ENCODE peak calls at places on chromosomes 1 and 21, in five cellular contexts. Q, O, K, E and B are unnamed samples.

GRCh38 chr1:23555949-23556640 is 3.2 kb downstream of the ID3 start:
- DNase-seq in Q (peak), O (peak), E (peak), K (peak), B (peak)

GRCh38 chr1:156146006-156146748 is 7.2 kb upstream of the SEMA4A start:
- DNase-seq in K (peak), E (peak), O (peak), Q (no peak), B (peak)

GRCh38 chr1:116664366-116664983 is 3.1 kb downstream of the IGSF3 start:
- DNase-seq in E (no peak), K (no peak), O (peak), Q (peak), B (no peak)

GRCh38 chr1:157107702-157108101 is 8.1 kb upstream of the ETV3L start:
- DNase-seq in E (no peak), Q (no peak), O (no peak), K (no peak), B (no peak)

GRCh38 chr1:47818682-47819502 is 178.3 kb downstream of the TRABD2B start:
- DNase-seq in E (no peak), K (no peak), Q (no peak), O (no peak), B (no peak)

GRCh38 chr1:36650200-36651065 is 167.7 kb upstream of the CSF3R start:
- DNase-seq in O (peak), E (peak), K (peak), Q (peak), B (peak)

GRCh38 chr1:61271412-61271789 is 189.0 kb downstream of the NFIA start:
- DNase-seq in K (no peak), Q (no peak), O (no peak), E (no peak), B (no peak)

GRCh38 chr1:25695991-25696330 is 79.4 kb downstream of the MAN1C1 start:
- DNase-seq in Q (no peak), O (peak), E (peak), K (peak), B (peak)

GRCh38 chr1:89022167-89022959 is at the start of gene GBP3:
- DNase-seq in K (peak), E (peak), Q (no peak), O (peak), B (peak)

GRCh38 chr1:111032295-111032897 is 68.7 kb upstream of the LRIF1 start:
- DNase-seq in E (peak), Q (peak), K (peak), O (peak), B (peak)

GRCh38 chr1:246002725-246003441 is 504.2 kb downstream of the SMYD3 start:
- DNase-seq in Q (peak), K (peak), O (peak), E (peak), B (peak)

GRCh38 chr1:113058861-113059441 is 14.0 kb upstream of the LRIG2 start:
- DNase-seq in Q (no peak), K (peak), E (no peak), O (no peak), B (no peak)

GRCh38 chr1:247209306-247209900 is 37.6 kb upstream of the ZNF124 start:
- DNase-seq in K (no peak), Q (no peak), E (no peak), O (peak), B (no peak)

GRCh38 chr1:48030211-48030610 is 33.0 kb upstream of the TRABD2B start:
- DNase-seq in E (no peak), O (no peak), Q (no peak), K (no peak), B (no peak)

GRCh38 chr1:207826557-207827487 is 75.0 kb downstream of the CD46 start:
- DNase-seq in O (peak), K (peak), Q (peak), E (peak), B (no peak)

GRCh38 chr1:38093569-38094520 is 47.3 kb upstream of the POU3F1 start:
- DNase-seq in O (no peak), K (no peak), Q (no peak), E (no peak), B (no peak)

GRCh38 chr1:24578846-24579245 is 23.0 kb downstream of the NCMAP start:
- DNase-seq in O (no peak), K (no peak), Q (no peak), E (no peak), B (no peak)

GRCh38 chr1:181149326-181150000 is 61.0 kb downstream of the IER5 start:
- DNase-seq in O (no peak), Q (no peak), E (no peak), K (no peak), B (no peak)

GRCh38 chr1:56534252-56534651 is 45.1 kb downstream of the PLPP3 start:
- DNase-seq in E (no peak), K (no peak), Q (no peak), O (no peak), B (no peak)

GRCh38 chr1:117661027-117661426 is 55.2 kb downstream of the TENT5C start:
- DNase-seq in O (no peak), Q (no peak), K (no peak), E (no peak), B (no peak)

GRCh38 chr1:27366411-27367159 is at the start of gene MAP3K6:
- DNase-seq in O (peak), K (peak), E (peak), Q (peak), B (peak)

GRCh38 chr1:231778009-231778719 is 151.6 kb downstream of the DISC1 start:
- DNase-seq in O (peak), E (peak), K (peak), Q (peak), B (peak)

GRCh38 chr1:3172431-3173112 is 103.6 kb downstream of the PRDM16 start:
- DNase-seq in Q (no peak), O (no peak), K (no peak), E (no peak), B (no peak)

GRCh38 chr21:19049567-19049966 is 646.0 kb upstream of the TMPRSS15 start:
- DNase-seq in Q (peak), E (no peak), O (no peak), K (no peak), B (no peak)

GRCh38 chr1:67683306-67683705 is 1.7 kb upstream of the GADD45A start:
- DNase-seq in K (peak), Q (no peak), E (peak), O (peak), B (peak)

GRCh38 chr1:5388622-5389021 is 603.6 kb downstream of the NPHP4 start:
- DNase-seq in E (no peak), K (no peak), O (no peak), Q (no peak), B (no peak)

GRCh38 chr1:207172321-207172720 is 68.3 kb downstream of the C4BPA start:
- DNase-seq in K (no peak), E (no peak), O (no peak), Q (no peak), B (no peak)

GRCh38 chr1:22077728-22078127 is 25.2 kb downstream of the CDC42 start:
- DNase-seq in O (no peak), E (no peak), Q (no peak), K (no peak), B (peak)

GRCh38 chr1:220067246-220068204 is 21.2 kb upstream of the EPRS1 start:
- DNase-seq in Q (no peak), E (peak), K (no peak), O (peak), B (peak)

GRCh38 chr1:229027158-229027557 is 243.8 kb upstream of the RAB4A start:
- DNase-seq in Q (no peak), K (no peak), E (no peak), O (no peak), B (no peak)
- H3K9ac ChIP-seq in Q (no peak), K (no peak), E (no peak), O (no peak), B (no peak)

DNA sequence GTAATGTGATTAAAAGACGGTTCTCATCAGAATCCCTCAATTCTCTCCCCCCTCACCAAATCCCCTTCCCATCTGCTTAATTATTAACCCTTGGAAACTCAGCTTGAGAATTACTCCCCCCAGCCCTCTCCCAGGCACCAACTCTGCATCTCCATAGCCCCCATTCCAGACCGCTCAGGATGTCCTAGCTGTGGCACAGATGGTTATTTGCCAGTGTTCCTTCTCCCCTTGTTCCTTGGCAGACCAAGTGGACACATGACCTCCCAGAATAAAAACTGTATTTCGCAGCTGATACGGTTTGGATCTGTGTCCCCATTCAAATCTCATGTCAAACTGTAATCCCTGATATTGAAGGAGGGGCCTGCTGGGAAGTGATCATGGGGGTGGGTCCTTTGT is 14.6 kb downstream of the HENMT1 start:
- DNase-seq in K (no peak), Q (no peak), O (no peak), E (no peak), B (no peak)
- H3K9ac ChIP-seq in K (no peak), Q (no peak), O (no peak), E (no peak), B (no peak)

GRCh38 chr1:214454619-214455396 is 96.6 kb downstream of the PTPN14 start:
- DNase-seq in Q (no peak), K (peak), O (peak), E (peak), B (peak)
- H3K9ac ChIP-seq in Q (no peak), K (peak), O (no peak), E (no peak), B (peak)

GRCh38 chr21:42593815-42594157 is 59.6 kb upstream of the PDE9A start:
- DNase-seq in Q (no peak), K (no peak), E (no peak), O (no peak), B (no peak)

GRCh38 chr21:42593007-42593814 is 60.2 kb upstream of the PDE9A start:
- DNase-seq in K (peak), Q (peak), O (peak), E (peak), B (peak)

GRCh38 chr21:42592156-42592820 is 61.1 kb upstream of the PDE9A start:
- DNase-seq in O (no peak), Q (no peak), K (no peak), E (no peak), B (no peak)

GRCh38 chr21:42590431-42591131 is 62.8 kb upstream of the PDE9A start:
- DNase-seq in O (no peak), K (no peak), Q (no peak), E (no peak), B (no peak)

DNA sequence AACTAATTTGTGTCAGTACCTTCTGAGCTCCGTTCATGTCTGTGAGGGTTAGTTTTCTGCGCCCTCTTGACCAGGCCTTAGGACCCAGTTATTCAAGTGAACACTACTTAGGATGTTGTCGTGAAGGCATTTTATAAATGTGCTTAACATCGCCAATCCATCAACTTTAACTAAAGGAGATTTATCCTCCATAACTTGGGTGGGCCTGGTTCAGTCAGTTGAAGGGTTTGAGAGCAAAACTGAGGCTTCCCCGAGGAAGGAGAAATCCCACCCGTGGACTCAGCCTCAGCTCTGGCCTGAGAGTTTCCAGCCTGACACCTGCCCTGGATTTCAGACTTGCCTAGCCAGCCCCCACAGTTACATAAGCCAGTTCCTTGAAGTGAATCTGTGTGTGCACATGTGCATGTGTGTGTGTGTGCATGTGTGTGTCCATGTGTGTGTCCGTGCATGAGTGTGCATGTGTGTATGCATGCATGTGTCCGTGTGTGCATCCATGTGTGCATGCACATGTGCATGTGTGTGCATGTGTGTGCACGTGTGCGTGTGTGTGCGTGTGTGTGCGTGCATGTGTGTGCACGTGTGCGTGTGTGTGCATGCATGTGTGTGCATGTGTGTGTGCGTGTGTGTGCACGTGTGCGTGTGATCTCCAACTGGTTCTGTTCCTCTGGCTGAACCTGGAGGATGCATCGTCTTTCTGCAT is 62.1 kb upstream of the PDE9A start:
- DNase-seq in O (no peak), K (no peak), E (no peak), Q (no peak), B (no peak)
- H3K9ac ChIP-seq in O (no peak), K (no peak), E (no peak), Q (no peak), B (no peak)

GRCh38 chr1:68977211-68977610 is 480.3 kb upstream of the DEPDC1 start:
- DNase-seq in O (no peak), K (no peak), Q (no peak), E (no peak), B (no peak)
- H3K9ac ChIP-seq in O (no peak), K (no peak), Q (no peak), E (no peak), B (no peak)